ENCODE peak calls at places on chromosome X, in nine cellular contexts. V is neural progenitor cell, F is SK-N-SH, Y is coronary artery, N is Panc1, K is tibial nerve, T is lung, S is IMR-90, M is hepatocyte. E is an unnamed sample.

GRCh38 chrX:72572248-72573157 is at the start of gene HDAC8:
- DNase-seq in V (peak), F (peak), Y (peak), N (peak), K (peak), T (peak), S (peak), M (peak), E (peak)

GRCh38 chrX:94576367-94577004 is 902.5 kb downstream of the FAM133A start:
- DNase-seq in V (no peak), F (peak), Y (no peak), N (no peak), K (no peak), T (no peak), S (no peak), M (no peak), E (no peak)

GRCh38 chrX:41542151-41542935 is 95.2 kb downstream of the NYX start:
- DNase-seq in V (no peak), F (no peak), Y (no peak), N (no peak), K (no peak), T (no peak), S (peak), M (peak), E (no peak)

GRCh38 chrX:110509778-110510510 is 151.3 kb downstream of the RTL9 start:
- DNase-seq in V (peak), F (no peak), Y (no peak), N (no peak), K (no peak), T (no peak), S (no peak), M (no peak), E (peak)

GRCh38 chrX:44042124-44042523 is 68.9 kb upstream of the NDP start:
- DNase-seq in V (no peak), F (no peak), Y (no peak), N (no peak), K (no peak), T (no peak), S (peak), M (no peak), E (peak)

GRCh38 chrX:39165773-39166172 is 364.5 kb downstream of the MID1IP1 start:
- DNase-seq in V (no peak), F (no peak), Y (no peak), N (no peak), K (no peak), T (no peak), S (no peak), M (no peak), E (no peak)

GRCh38 chrX:151393514-151393913 is 3.5 kb upstream of the VMA21 start:
- DNase-seq in V (peak), F (no peak), Y (no peak), N (no peak), K (no peak), T (no peak), S (no peak), M (no peak), E (peak)

GRCh38 chrX:40468033-40468979 is 112.5 kb upstream of the ATP6AP2 start:
- DNase-seq in V (peak), F (peak), Y (no peak), N (peak), K (peak), T (peak), S (peak), M (peak), E (peak)

GRCh38 chrX:30653415-30654131 is at the start of gene GK:
- DNase-seq in V (peak), F (peak), Y (peak), N (no peak), K (no peak), T (no peak), S (peak), M (peak), E (peak)

GRCh38 chrX:38149016-38149415 is 71.7 kb downstream of the SRPX start:
- DNase-seq in V (no peak), F (no peak), Y (no peak), N (no peak), K (no peak), T (no peak), S (no peak), M (no peak), E (no peak)

GRCh38 chrX:141341341-141341740 is 99.0 kb upstream of the SPANXC start:
- DNase-seq in V (no peak), F (no peak), Y (no peak), N (peak), K (no peak), T (no peak), S (peak), M (no peak), E (no peak)

GRCh38 chrX:38610839-38611238 is 49.5 kb downstream of the TSPAN7 start:
- DNase-seq in V (no peak), F (no peak), Y (no peak), N (no peak), K (no peak), T (no peak), S (no peak), M (no peak), E (no peak)

GRCh38 chrX:30949554-30949953 is 60.5 kb upstream of the TAB3 start:
- DNase-seq in V (no peak), F (no peak), Y (no peak), N (no peak), K (no peak), T (no peak), S (no peak), M (no peak), E (no peak)

GRCh38 chrX:20623448-20623847 is 356.7 kb upstream of the RPS6KA3 start:
- DNase-seq in V (no peak), F (no peak), Y (no peak), N (no peak), K (no peak), T (no peak), S (no peak), M (no peak), E (no peak)

GRCh38 chrX:1853916-1854315 is 239.1 kb downstream of the ASMT start:
- DNase-seq in V (no peak), F (no peak), Y (no peak), N (no peak), K (no peak), T (no peak), S (no peak), M (no peak), E (no peak)

DNA sequence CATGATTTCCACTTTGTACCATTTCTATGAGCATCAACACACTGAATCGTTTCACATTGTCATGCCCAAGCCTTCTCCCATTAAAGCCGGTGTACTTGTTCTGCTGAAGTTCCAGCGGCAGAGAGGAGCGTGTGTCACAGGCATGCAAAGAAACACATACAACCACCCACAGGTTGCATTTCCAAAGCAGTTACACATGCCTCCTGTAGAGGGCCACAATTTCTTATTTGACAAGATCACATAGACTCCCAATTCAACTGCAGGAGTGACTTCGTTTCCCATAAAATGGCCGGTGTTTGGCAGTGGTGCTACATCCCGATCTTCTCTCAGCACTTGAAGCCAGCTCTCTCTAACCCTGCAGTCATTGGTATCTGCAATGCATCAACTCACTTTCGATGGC is 992.6 kb downstream of the NLGN4X start:
- DNase-seq in V (peak), F (peak), Y (no peak), N (no peak), K (no peak), T (no peak), S (no peak), M (peak), E (peak)
- TF ChIP-seq CTCF in V (peak), F (peak), Y (no peak), N (peak), K (no peak), T (no peak), S (no peak), M (no peak), E (peak)

DNA sequence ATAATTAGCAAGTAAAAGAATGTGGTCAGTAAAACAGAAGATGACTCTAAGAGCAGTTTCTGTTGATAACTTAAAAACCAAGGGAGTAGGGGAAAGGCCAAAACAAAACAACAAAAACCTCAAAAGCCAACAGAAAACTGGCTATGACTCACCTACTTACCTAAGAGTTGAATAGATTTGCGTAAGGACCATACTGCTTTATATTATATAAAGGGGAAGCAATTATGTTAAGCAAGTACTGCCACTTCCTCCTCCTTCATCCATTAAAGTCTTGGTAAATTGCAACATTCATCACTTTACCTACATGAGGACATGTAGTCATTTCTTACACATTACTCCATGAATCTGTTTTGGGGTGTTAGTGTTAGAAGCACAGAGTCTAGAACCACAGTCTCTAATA is 85.9 kb upstream of the FAM47A start:
- DNase-seq in V (no peak), F (no peak), Y (no peak), N (no peak), K (no peak), T (no peak), S (no peak), M (no peak), E (no peak)
- H3K27ac ChIP-seq in V (no peak), F (no peak), Y (no peak), N (no peak), K (no peak), T (no peak), S (no peak), M (no peak), E (no peak)

GRCh38 chrX:71195959-71196727 is 26.9 kb upstream of the GJB1 start:
- DNase-seq in V (no peak), F (no peak), Y (no peak), N (no peak), K (no peak), T (no peak), S (no peak), M (no peak), E (no peak)
- H3K4me3 ChIP-seq in V (no peak), F (no peak), Y (no peak), N (no peak), K (no peak), T (no peak), S (no peak), M (no peak), E (no peak)

GRCh38 chrX:29044802-29045201 is 457.6 kb downstream of the IL1RAPL1 start:
- DNase-seq in V (no peak), F (no peak), Y (no peak), N (no peak), K (no peak), T (no peak), S (peak), M (no peak), E (peak)
- TF ChIP-seq CTCF in V (no peak), F (peak), Y (no peak), N (peak), K (no peak), T (no peak), S (peak), M (peak), E (peak)